ENCODE peak calls at places on chromosome 1, in seven cellular contexts. J is endodermal cell; V is stimulated activated CD8-positive, alpha-beta memory T cell treated with anti-CD3 and anti-CD28 coated beads, Interleukin-15, amount 100 ng/mL, for 24 hours; Q is EL; E is KG1; W is fibroblast of gingiva; H is mesendoderm. R is an unnamed sample.
A peak's percentile ranks its signal among the peaks of the same experiment; 100 is the strongest.

GRCh38 chr1:99173282-99173681 is 91.0 kb upstream of the PLPPR4 start:
- DNase-seq in E (no peak), J (no peak), Q (peak; percentile 3), H (no peak), W (no peak), V (no peak), R (no peak)

GRCh38 chr1:98660941-98661543 is 479 bp upstream of the SNX7 start:
- DNase-seq in J (no peak), W (peak; percentile 6), Q (no peak), E (no peak), V (no peak), H (no peak), R (no peak)

GRCh38 chr1:201850053-201850397 is 21.1 kb downstream of the IPO9 start:
- DNase-seq in E (no peak), J (no peak), V (no peak), Q (peak; percentile 94), W (peak; percentile 63), H (peak; percentile 72), R (peak; percentile 8)

GRCh38 chr1:226185153-226186036 is 1.1 kb downstream of the ACBD3 start:
- DNase-seq in E (no peak), H (no peak), W (peak; percentile 12), V (no peak), J (no peak), Q (peak; percentile 48), R (no peak)

GRCh38 chr1:41305576-41306365 is 55.5 kb upstream of the FOXO6 start:
- DNase-seq in J (peak; percentile 66), H (peak; percentile 44), W (no peak), V (no peak), Q (no peak), E (no peak), R (no peak)

GRCh38 chr1:117796226-117796625 is 133.2 kb downstream of the GDAP2 start:
- DNase-seq in J (no peak), W (no peak), H (no peak), Q (no peak), E (no peak), V (no peak), R (no peak)

GRCh38 chr1:225653463-225654276 is 747 bp upstream of the ENAH start:
- DNase-seq in H (peak; percentile 77), W (peak; percentile 75), Q (peak; percentile 77), V (no peak), E (no peak), J (peak; percentile 85), R (no peak)

GRCh38 chr1:34361121-34361520 is 184.4 kb downstream of the C1orf94 start:
- DNase-seq in H (no peak), W (no peak), E (no peak), Q (no peak), J (no peak), V (no peak), R (no peak)

GRCh38 chr1:200131551-200132125 is 104.1 kb downstream of the NR5A2 start:
- DNase-seq in W (no peak), Q (peak; percentile 33), V (no peak), J (no peak), E (no peak), H (peak; percentile 21), R (no peak)

GRCh38 chr1:245131026-245131393 is 23.8 kb upstream of the KIF26B start:
- DNase-seq in E (no peak), J (no peak), Q (no peak), W (no peak), V (no peak), H (no peak), R (no peak)

GRCh38 chr1:56590520-56591011 is 11.2 kb upstream of the PLPP3 start:
- DNase-seq in H (peak; percentile 32), W (peak; percentile 62), V (no peak), Q (peak; percentile 19), E (no peak), J (no peak), R (no peak)